ENCODE peak calls at places on chromosomes 7 and 10, in eight cellular contexts. G is spleen, B is OCI-LY7, V is AG04449, O is mammary epithelial cell, W is tibial nerve, I is brain microvascular endothelial cell, Y is transverse colon. U is an unnamed sample.

GRCh38 chr7:12490105-12490688 is 80.3 kb upstream of the SCIN start:
- DNase-seq in B (peak; percentile 45), W (no peak), I (no peak), Y (no peak), G (no peak), O (peak; percentile 14), V (no peak), U (peak; percentile 5)

GRCh38 chr10:3853016-3853415 is 68.0 kb upstream of the KLF6 start:
- DNase-seq in B (no peak), O (no peak), G (peak; percentile 82), W (no peak), Y (no peak), V (no peak), I (no peak), U (no peak)

GRCh38 chr10:47311193-47311899 is 10.9 kb upstream of the GDF2 start:
- DNase-seq in O (no peak), B (no peak), W (no peak), G (peak; percentile 83), I (no peak), V (no peak), Y (peak; percentile 77), U (no peak)

GRCh38 chr7:143485500-143485899 is 7.8 kb downstream of the TAS2R41 start:
- DNase-seq in G (no peak), O (no peak), B (no peak), Y (no peak), I (peak; percentile 69), V (no peak), W (no peak), U (no peak)

GRCh38 chr7:88169717-88170320 is 50.0 kb downstream of the SRI start:
- DNase-seq in V (no peak), W (no peak), B (peak; percentile 22), Y (no peak), I (no peak), O (no peak), G (no peak), U (no peak)

GRCh38 chr10:69049564-69049955 is 38.3 kb upstream of the SRGN start:
- DNase-seq in B (no peak), Y (no peak), V (no peak), I (no peak), O (no peak), G (peak; percentile 82), W (no peak), U (no peak)

GRCh38 chr10:18303851-18304800 is 163.9 kb downstream of the CACNB2 start:
- DNase-seq in W (no peak), B (no peak), Y (no peak), G (no peak), I (no peak), V (no peak), O (no peak), U (no peak)

GRCh38 chr7:90119178-90119971 is 34.9 kb upstream of the STEAP1 start:
- DNase-seq in G (peak; percentile 69), I (no peak), W (no peak), B (no peak), V (no peak), Y (no peak), O (peak; percentile 10), U (no peak)

GRCh38 chr10:282294-283139 is 147.3 kb downstream of the ZMYND11 start:
- DNase-seq in B (no peak), W (no peak), I (no peak), Y (no peak), G (no peak), O (peak; percentile 56), V (peak; percentile 57), U (no peak)

GRCh38 chr10:102744374-102745051 is 765 bp downstream of the WBP1L start:
- DNase-seq in V (no peak), I (no peak), Y (no peak), B (peak; percentile 61), W (no peak), O (no peak), G (no peak), U (no peak)

GRCh38 chr10:114905450-114905849 is 32.5 kb upstream of the TRUB1 start:
- DNase-seq in B (no peak), W (no peak), O (peak; percentile 48), Y (no peak), G (no peak), V (no peak), I (peak; percentile 25), U (no peak)

GRCh38 chr10:1963341-1963740 is 226.0 kb upstream of the ADARB2 start:
- DNase-seq in W (no peak), B (no peak), V (no peak), O (no peak), G (no peak), I (no peak), Y (no peak), U (no peak)

GRCh38 chr10:19917756-19918478 is 101.7 kb downstream of the PLXDC2 start:
- DNase-seq in O (peak; percentile 80), V (no peak), W (no peak), I (no peak), B (no peak), Y (no peak), G (no peak), U (no peak)

GRCh38 chr10:33334170-33334838 is at the start of gene NRP1:
- DNase-seq in G (peak; percentile 78), B (no peak), Y (peak; percentile 32), O (no peak), V (no peak), W (no peak), I (peak; percentile 24), U (no peak)

GRCh38 chr10:77877461-77878344 is 48.9 kb downstream of the DLG5 start:
- DNase-seq in B (peak; percentile 35), G (peak; percentile 87), I (peak; percentile 44), W (no peak), O (peak; percentile 77), V (no peak), Y (peak; percentile 34), U (peak; percentile 38)

GRCh38 chr7:127850195-127850594 is 181.0 kb downstream of the LRRC4 start:
- DNase-seq in W (no peak), V (no peak), G (no peak), I (no peak), O (no peak), Y (no peak), B (no peak), U (no peak)

GRCh38 chr10:124671486-124672075 is 72.6 kb downstream of the FAM53B start:
- DNase-seq in I (no peak), G (peak; percentile 65), W (peak; percentile 56), Y (no peak), B (no peak), V (no peak), O (peak; percentile 72), U (no peak)

DNA sequence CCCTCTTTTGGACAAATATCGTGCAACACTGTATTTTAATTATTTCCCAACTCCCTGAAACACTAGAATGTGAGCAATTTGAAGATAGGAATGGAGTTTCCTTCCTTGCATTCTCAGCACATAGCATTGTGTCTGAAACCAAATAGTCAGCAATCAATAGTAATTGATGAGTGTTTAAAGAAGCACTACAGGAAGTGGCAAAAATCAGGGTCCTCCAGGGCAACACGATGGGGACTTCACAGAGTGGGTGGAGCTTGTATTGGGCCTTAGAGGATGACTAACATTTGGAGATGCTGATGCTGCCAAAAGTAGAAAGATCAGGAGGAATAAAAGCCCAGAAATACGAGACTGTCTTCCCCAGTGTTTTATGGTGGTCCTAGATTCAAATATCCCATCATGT is 94.9 kb downstream of the NPSR1 start:
- DNase-seq in I (no peak), G (no peak), W (no peak), O (no peak), Y (no peak), V (no peak), B (no peak), U (no peak)
- H3K4me3 ChIP-seq in I (no peak overlapping the region), G (no peak overlapping the region), W (no peak overlapping the region), O (no peak overlapping the region), Y (no peak overlapping the region), V (no peak overlapping the region), B (no peak overlapping the region), U (no peak overlapping the region)

DNA sequence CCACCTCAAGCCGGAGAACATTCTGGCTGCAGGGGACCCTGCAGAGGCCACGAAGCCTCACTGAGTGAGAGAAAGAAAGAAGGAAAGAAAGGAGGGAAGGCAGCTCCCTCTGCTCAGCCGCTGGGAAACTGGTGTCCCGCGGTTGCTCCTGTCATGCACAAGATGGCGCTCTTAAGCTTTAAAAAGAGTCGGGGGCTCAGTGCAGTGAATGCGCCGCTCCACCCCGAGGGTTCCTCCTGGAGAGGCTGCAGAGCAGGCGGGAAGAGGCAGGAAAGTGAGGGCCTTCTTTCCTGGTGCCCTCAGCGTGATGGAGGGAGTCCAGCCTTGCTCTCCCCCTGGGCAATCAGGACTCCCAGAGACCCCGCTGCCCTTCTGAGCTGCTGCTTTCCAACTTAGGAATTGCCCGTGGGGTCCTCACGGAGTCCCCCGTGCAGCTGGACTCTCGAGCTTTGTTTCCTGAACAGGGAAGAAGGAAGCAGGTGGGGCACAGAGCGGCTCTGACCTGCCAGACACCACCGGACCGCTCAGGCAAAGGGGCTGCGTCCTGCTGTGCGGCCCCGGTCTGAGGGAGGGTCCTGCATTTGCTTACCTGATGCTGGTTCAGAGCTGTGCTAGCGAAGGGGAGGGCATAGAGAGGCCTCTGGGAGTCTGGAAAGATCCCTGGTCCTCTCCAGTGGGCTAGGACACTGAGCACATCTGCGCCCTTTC is 141.9 kb upstream of the MKI67 start:
- DNase-seq in V (no peak), B (peak; percentile 24), O (no peak), G (no peak), I (peak; percentile 18), Y (no peak), W (no peak), U (no peak)
- TF ChIP-seq CTCF in V (no peak), B (peak; percentile 76), O (peak; percentile 47), G (no peak), I (peak; percentile 43), Y (peak; percentile 19), W (peak; percentile 40), U (peak; percentile 54)

DNA sequence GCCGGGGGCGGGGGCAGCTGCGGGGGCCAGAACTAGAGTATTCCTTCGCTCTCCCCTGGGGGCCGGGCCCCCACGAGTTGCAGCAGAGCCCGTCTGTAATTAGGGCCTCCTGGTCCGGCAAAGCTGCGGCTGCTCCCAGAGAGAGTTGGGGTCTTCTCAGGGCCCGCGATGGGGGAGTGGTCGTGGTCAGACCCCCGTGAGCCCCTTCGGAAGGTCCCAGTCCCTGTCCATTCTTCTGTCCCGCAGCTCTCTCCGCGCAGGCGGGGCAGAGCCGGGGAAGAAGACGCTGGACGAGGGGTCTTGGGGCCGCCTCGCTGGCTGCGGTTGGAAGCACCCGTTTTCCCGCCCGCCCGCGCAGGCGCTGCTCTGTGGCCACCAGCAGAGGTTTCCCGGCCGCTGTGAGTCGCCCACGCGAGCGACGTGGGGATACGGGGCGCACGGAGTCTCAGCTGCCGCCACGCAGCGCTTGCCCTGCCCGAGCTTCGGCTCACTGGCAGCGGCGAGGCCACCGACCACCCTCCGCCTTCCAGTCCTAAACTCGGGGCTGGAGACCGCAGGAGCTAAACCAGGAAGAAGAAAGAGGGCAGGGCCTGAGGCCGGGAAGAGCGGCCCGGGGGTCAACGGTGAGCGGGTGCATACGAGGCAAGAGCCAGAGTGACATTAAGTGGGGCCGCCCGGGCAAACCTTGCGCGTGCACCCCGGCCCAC is 7.3 kb upstream of the EMX2 start:
- DNase-seq in W (no peak), V (no peak), O (no peak), G (no peak), I (no peak), Y (no peak), B (no peak), U (no peak)
- H3K4me3 ChIP-seq in W (peak overlapping the region; percentile 3), V (peak overlapping the region; percentile 43), O (peak overlapping the region; percentile 44), G (peak overlapping the region; percentile 9), I (peak overlapping the region; percentile 17), Y (peak overlapping the region; percentile 5), B (no peak overlapping the region), U (no peak overlapping the region)

DNA sequence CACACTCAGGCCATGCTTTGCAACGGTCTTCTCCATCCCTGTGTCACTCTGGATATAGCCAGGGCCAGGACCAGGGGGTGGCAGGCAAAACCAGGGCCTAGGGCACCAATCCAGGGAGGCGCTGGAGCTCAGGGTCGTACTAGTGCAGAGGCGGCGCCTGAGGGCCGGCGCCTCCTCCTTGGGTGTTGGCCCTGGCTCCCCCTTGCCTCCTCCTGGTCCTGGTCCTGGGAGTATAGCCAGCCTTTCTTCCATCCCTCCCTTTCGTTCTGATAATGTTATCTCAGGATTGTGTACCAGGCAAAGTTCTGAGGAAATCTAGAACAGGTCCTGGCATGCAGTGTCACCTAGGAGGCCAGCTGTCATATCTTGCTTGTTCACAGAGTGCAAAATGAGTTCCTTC is 107.1 kb upstream of the C7orf33 start:
- DNase-seq in B (no peak), O (no peak), G (no peak), V (no peak), I (no peak), Y (no peak), W (no peak), U (no peak)
- TF ChIP-seq CTCF in B (no peak), O (no peak), G (no peak), V (no peak), I (no peak), Y (no peak), W (no peak), U (no peak)

U was measured in GM12864.